ENCODE peak calls at places on chromosome 14, in ten cellular contexts. D, M, H, O, Y, L, Z, J, F and N are unnamed samples. For H3K9me3, the result is how much of the 10 kb centered on the place peaks cover.

GRCh38 chr14:43406936-43407335 is 1100.1 kb downstream of the FSCB start:
- DNase-seq in D (no peak), M (no peak), H (no peak), O (no peak), Y (no peak), L (no peak), Z (no peak), J (no peak), F (no peak), N (no peak)

GRCh38 chr14:99412122-99413061 is 68.3 kb downstream of the SETD3 start:
- DNase-seq in D (no peak), M (no peak), H (no peak), O (no peak), Y (no peak), L (no peak), Z (no peak), J (peak), F (no peak), N (no peak)

GRCh38 chr14:31766315-31766892 is 205.2 kb downstream of the NUBPL start:
- DNase-seq in D (no peak), M (no peak), H (no peak), O (no peak), Y (no peak), L (no peak), Z (no peak), J (no peak), F (no peak), N (no peak)

GRCh38 chr14:55285048-55285652 is 13.9 kb downstream of the FBXO34 start:
- DNase-seq in D (no peak), M (no peak), H (no peak), O (no peak), Y (no peak), L (no peak), Z (no peak), J (no peak), F (no peak), N (no peak)

GRCh38 chr14:99986416-99986815 is 78.8 kb upstream of the EVL start:
- DNase-seq in D (no peak), M (no peak), H (no peak), O (no peak), Y (no peak), L (no peak), Z (no peak), J (no peak), F (no peak), N (no peak)

GRCh38 chr14:83707056-83707455 is 1822.9 kb upstream of the FLRT2 start:
- DNase-seq in D (no peak), M (no peak), H (no peak), O (no peak), Y (no peak), L (no peak), Z (no peak), J (no peak), F (no peak), N (no peak)

GRCh38 chr14:76719664-76720063 is 41.6 kb upstream of the VASH1 start:
- DNase-seq in D (no peak), M (no peak), H (no peak), O (no peak), Y (no peak), L (no peak), Z (no peak), J (no peak), F (no peak), N (no peak)

GRCh38 chr14:49464885-49465284 is 121.3 kb downstream of the RPS29 start:
- DNase-seq in D (no peak), M (no peak), H (no peak), O (no peak), Y (no peak), L (peak), Z (peak), J (no peak), F (no peak), N (no peak)

GRCh38 chr14:55122441-55122986 is 6.5 kb upstream of the LGALS3 start:
- DNase-seq in D (no peak), M (peak), H (peak), O (no peak), Y (peak), L (no peak), Z (no peak), J (no peak), F (no peak), N (no peak)

GRCh38 chr14:91257328-91258020 is 13.0 kb upstream of the GPR68 start:
- DNase-seq in D (no peak), M (no peak), H (no peak), O (no peak), Y (no peak), L (no peak), Z (no peak), J (no peak), F (no peak), N (no peak)

GRCh38 chr14:99064262-99064954 is 207.6 kb downstream of the BCL11B start:
- DNase-seq in D (no peak), M (no peak), H (no peak), O (no peak), Y (no peak), L (no peak), Z (no peak), J (no peak), F (no peak), N (no peak)

GRCh38 chr14:95490727-95491451 is 25.6 kb downstream of the SYNE3 start:
- DNase-seq in D (no peak), M (peak), H (peak), O (no peak), Y (no peak), L (no peak), Z (no peak), J (no peak), F (no peak), N (no peak)

GRCh38 chr14:27371209-27371608 is 773.4 kb upstream of the NOVA1 start:
- DNase-seq in D (no peak), M (no peak), H (no peak), O (no peak), Y (no peak), L (no peak), Z (no peak), J (no peak), F (no peak), N (no peak)
- H3K9me3 ChIP-seq in D (under half), M (under half), H (under half), O (under half), Y (under half), L (under half), Z (under half), J (under half), F (under half), N (under half)

GRCh38 chr14:69479696-69480095 is 4.8 kb upstream of the PLEKHD1 start:
- DNase-seq in D (no peak), M (no peak), H (no peak), O (no peak), Y (no peak), L (peak), Z (no peak), J (no peak), F (no peak), N (no peak)

GRCh38 chr14:69471436-69471835 is 13.1 kb upstream of the PLEKHD1 start:
- DNase-seq in D (no peak), M (no peak), H (no peak), O (no peak), Y (no peak), L (no peak), Z (no peak), J (no peak), F (no peak), N (no peak)

GRCh38 chr14:69473271-69473670 is 11.3 kb upstream of the PLEKHD1 start:
- DNase-seq in D (no peak), M (no peak), H (no peak), O (no peak), Y (no peak), L (no peak), Z (no peak), J (no peak), F (no peak), N (no peak)

GRCh38 chr14:69471916-69472315 is 12.6 kb upstream of the PLEKHD1 start:
- DNase-seq in D (no peak), M (no peak), H (no peak), O (no peak), Y (no peak), L (no peak), Z (no peak), J (no peak), F (no peak), N (no peak)

DNA sequence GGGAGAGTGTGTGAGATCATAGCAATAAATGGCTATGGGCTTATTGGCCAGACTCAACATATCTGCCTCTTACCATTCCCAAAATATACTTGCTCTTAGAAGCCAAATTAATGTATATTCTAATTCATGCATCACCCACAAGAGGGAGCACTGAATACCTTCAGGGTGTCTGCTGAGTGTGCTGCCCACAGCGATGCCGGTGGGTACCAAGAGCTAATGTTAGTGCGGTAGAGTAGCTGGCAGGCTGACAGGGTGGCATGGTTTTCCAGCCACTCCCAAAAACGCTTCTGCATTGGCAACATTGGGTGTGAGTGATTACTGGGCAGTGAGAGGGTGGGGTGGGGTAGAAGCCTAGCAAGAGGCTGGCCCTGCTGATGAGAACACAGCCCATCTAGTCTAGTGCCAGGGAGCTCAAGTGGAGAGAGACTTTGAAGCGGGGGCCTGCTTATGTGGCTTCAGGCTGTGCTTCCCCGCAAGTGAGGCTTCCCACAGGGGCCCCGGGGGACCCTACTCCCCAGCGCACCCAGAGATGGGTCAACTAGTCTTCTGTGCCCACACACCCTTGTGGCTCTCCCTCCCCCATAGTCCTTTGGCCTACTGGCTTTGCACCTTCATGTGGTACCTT is 9.2 kb upstream of the PLEKHD1 start:
- DNase-seq in D (no peak), M (no peak), H (no peak), O (no peak), Y (no peak), L (peak), Z (no peak), J (peak), F (no peak), N (no peak)
- H3K27ac ChIP-seq in D (no peak), M (no peak), H (no peak), O (no peak), Y (no peak), L (no peak), Z (no peak), J (no peak), F (no peak), N (no peak)

GRCh38 chr14:59239030-59239429 is 50.6 kb downstream of the DAAM1 start:
- DNase-seq in D (no peak), M (no peak), H (no peak), O (no peak), Y (no peak), L (no peak), Z (no peak), J (no peak), F (no peak), N (no peak)
- H3K9me3 ChIP-seq in D (under half), M (under half), H (under half), O (under half), Y (under half), L (under half), Z (under half), J (under half), F (under half), N (under half)

DNA sequence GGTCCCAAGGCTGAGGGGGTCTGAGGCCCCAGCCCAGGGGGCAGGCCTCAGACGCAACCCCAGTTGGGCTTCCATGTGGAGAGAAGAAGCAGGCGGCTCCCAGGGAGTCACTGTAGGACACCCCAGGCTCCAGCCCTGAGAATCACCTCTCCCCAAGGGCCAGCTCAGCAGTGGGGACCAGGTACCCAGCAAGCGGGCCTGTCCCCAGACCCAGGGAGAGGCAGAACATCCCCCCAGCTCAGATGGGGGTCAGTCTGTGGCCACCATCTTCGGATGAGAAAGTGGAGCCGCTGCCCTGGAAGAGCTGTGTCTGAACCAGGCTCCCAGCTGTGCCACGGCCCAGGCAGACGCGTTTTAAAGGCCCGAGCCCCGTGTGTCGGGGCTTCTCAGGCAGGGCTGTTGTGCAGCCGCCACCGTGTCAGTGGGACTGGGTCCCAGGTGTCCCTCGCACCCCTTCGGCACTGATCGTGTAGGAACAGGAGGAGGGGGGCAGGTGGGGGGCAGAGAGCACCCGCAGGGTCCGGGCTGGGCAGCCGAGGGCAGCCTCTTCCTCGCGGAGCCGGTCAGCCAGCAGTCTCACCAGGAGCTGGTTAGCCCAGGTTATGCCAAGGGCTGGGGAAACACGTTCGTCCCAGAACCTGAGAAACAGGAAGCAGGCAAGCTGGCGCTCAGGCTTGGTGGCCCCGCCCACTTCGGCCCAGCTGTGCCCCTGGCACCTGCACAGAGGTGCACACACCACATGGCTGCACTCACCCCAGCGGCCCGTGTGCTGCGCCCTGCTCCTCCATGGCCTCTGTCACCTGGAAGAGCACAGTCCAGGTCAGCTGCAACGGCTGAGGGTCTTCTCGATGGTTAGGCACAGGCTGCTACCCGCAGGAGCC is 16.6 kb downstream of the XRCC3 start:
- DNase-seq in D (peak), M (peak), H (peak), O (no peak), Y (no peak), L (peak), Z (no peak), J (no peak), F (peak), N (no peak)
- H3K27ac ChIP-seq in D (no peak), M (peak), H (peak), O (no peak), Y (no peak), L (peak), Z (no peak), J (no peak), F (peak), N (no peak)